ENCODE peak calls at places on chromosomes 12 and 14, in four cellular contexts. H is ascending aorta, M is suprapubic skin, F is left ventricle myocardium inferior. A is an unnamed sample.

GRCh38 chr12:50991296-50991695 is 34.9 kb downstream of the SLC11A2 start:
- DNase-seq in M (no peak), H (no peak), F (no peak), A (no peak)

GRCh38 chr12:50188280-50188781 is 21.2 kb upstream of the CERS5 start:
- DNase-seq in H (no peak), F (no peak), M (no peak), A (no peak)

GRCh38 chr12:51171884-51172514 is 936 bp downstream of the TFCP2 start:
- DNase-seq in F (no peak), H (no peak), M (peak; percentile 64), A (no peak)

GRCh38 chr12:47964102-47964723 is 817 bp downstream of the TMEM106C start:
- DNase-seq in M (no peak), F (no peak), H (peak; percentile 73), A (no peak)

GRCh38 chr12:89353823-89354629 is 1.7 kb upstream of the DUSP6 start:
- DNase-seq in H (peak; percentile 86), M (peak; percentile 88), F (peak; percentile 87), A (peak; percentile 93)

GRCh38 chr14:100526632-100527031 is 60.6 kb downstream of the BEGAIN start:
- DNase-seq in M (peak; percentile 18), F (peak; percentile 3), H (no peak), A (no peak)

GRCh38 chr12:68587448-68587873 is 23.2 kb upstream of the RAP1B start:
- DNase-seq in H (no peak), M (no peak), F (no peak), A (no peak)

GRCh38 chr12:50765325-50765911 is 1.5 kb downstream of the ATF1 start:
- DNase-seq in M (no peak), F (no peak), H (peak; percentile 62), A (no peak)

GRCh38 chr14:101001311-101002069 is 98.0 kb upstream of the RTL1 start:
- DNase-seq in H (no peak), F (no peak), M (peak; percentile 36), A (no peak)

GRCh38 chr14:104087505-104087904 is 2.0 kb downstream of the ASPG start:
- DNase-seq in H (no peak), F (no peak), M (peak; percentile 52), A (peak; percentile 43)

GRCh38 chr12:62720661-62721330 is 214.2 kb downstream of the PPM1H start:
- DNase-seq in M (no peak), F (no peak), H (no peak), A (no peak)

GRCh38 chr14:75427482-75428229 is at the start of gene JDP2:
- DNase-seq in H (peak; percentile 95), M (peak; percentile 96), F (peak; percentile 97), A (peak; percentile 97)

GRCh38 chr12:53232641-53233538 is 881 bp upstream of the RARG start:
- DNase-seq in M (peak; percentile 82), H (peak; percentile 82), F (peak; percentile 60), A (peak; percentile 76)

GRCh38 chr12:53230971-53231858 is 794 bp downstream of the RARG start:
- DNase-seq in H (no peak), F (no peak), M (no peak), A (peak; percentile 30)

GRCh38 chr12:53234236-53234635 is 2.2 kb upstream of the RARG start:
- DNase-seq in M (no peak), F (peak; percentile 44), H (peak; percentile 76), A (peak; percentile 46)

GRCh38 chr12:53233671-53234091 is 1.7 kb upstream of the RARG start:
- DNase-seq in H (no peak), M (no peak), F (no peak), A (peak; percentile 46)

DNA sequence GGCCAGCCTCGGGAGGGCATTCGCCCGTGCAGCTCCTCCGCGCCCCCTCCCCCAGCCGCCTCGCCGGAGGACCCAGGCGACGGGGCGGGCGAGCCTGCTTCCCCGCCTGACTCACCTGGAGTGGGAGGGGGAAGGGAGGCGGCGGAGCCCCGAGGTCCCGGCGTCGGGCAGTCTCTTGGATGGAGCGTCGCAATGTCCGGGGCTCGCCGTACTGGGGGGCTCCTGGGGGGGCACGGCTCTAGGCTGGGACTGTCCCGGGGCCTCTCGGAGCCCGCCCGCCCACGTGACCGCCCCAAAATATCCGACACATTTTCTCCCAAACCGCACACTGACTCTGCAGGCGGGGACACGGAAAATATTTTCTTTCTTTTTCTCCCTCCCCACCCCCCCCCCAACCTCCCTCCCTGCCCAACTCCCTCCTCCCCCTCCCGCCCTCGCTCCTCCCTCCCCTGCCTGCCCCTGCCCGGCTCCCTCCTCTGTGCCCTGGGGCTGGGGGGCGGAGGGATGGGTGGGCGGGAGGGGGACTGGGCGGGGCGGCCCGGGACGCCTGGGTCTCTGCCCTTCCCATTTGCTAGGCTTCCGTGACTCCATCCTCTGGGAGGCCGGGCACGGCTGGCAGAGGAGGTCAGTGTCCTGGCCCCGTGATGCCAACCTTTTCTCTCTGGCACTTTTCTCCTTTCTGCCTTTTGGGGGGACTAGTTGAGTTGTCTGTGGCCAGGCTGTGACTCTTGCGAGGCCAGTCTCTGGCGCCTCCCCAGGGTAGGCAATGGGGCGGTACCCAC is at the start of gene RARG:
- DNase-seq in M (no peak), H (peak; percentile 87), F (peak; percentile 60), A (peak; percentile 73)
- H3K4me1 ChIP-seq in M (peaks cover 94% of the 10 kb centered on the region), H (peaks cover 33% of the 10 kb centered on the region), F (peaks cover 41% of the 10 kb centered on the region), A (peaks cover 43% of the 10 kb centered on the region)

GRCh38 chr12:53047221-53048032 is 2.4 kb upstream of the TNS2 start:
- DNase-seq in H (peak; percentile 92), F (peak; percentile 87), M (peak; percentile 90), A (peak; percentile 87)

GRCh38 chr12:53048780-53049401 is 974 bp upstream of the TNS2 start:
- DNase-seq in M (no peak), H (peak; percentile 85), F (peak; percentile 86), A (no peak)

GRCh38 chr12:53046655-53047220 is 3.1 kb upstream of the TNS2 start:
- DNase-seq in H (peak; percentile 97), M (peak; percentile 95), F (peak; percentile 90), A (peak; percentile 90)

GRCh38 chr12:53049582-53050318 is at the start of gene TNS2:
- DNase-seq in F (peak; percentile 89), H (peak; percentile 91), M (peak; percentile 90), A (peak; percentile 88)

GRCh38 chr12:53048033-53048779 is 1.7 kb upstream of the TNS2 start:
- DNase-seq in M (no peak), F (peak; percentile 81), H (peak; percentile 88), A (peak; percentile 80)
- H3K4me1 ChIP-seq in M (peaks cover 83% of the 10 kb centered on the region), F (peaks cover 94% of the 10 kb centered on the region), H (peaks cover 52% of the 10 kb centered on the region), A (peaks cover 80% of the 10 kb centered on the region)

GRCh38 chr12:46390881-46391280 is 18.3 kb upstream of the SLC38A2 start:
- DNase-seq in H (no peak), M (no peak), F (no peak), A (no peak)

GRCh38 chr12:46389130-46389616 is 16.6 kb upstream of the SLC38A2 start:
- DNase-seq in F (no peak), M (no peak), H (peak; percentile 79), A (no peak)

GRCh38 chr12:46391630-46392029 is 19.1 kb upstream of the SLC38A2 start:
- DNase-seq in H (no peak), M (no peak), F (no peak), A (no peak)

GRCh38 chr12:46388427-46388992 is 15.9 kb upstream of the SLC38A2 start:
- DNase-seq in F (no peak), H (no peak), M (no peak), A (no peak)

GRCh38 chr12:46390304-46390703 is 17.7 kb upstream of the SLC38A2 start:
- DNase-seq in H (no peak), M (no peak), F (no peak), A (no peak)
- H3K4me1 ChIP-seq in H (peaks cover 43% of the 10 kb centered on the region), M (peaks cover 74% of the 10 kb centered on the region), F (peaks cover 43% of the 10 kb centered on the region), A (peaks cover 57% of the 10 kb centered on the region)

GRCh38 chr12:25058012-25058411 is 109.1 kb upstream of the BCAT1 start:
- DNase-seq in H (no peak), F (no peak), M (no peak), A (no peak)
- H3K4me1 ChIP-seq in H (peaks cover under 1% of the 10 kb centered on the region), F (no peaks in the 10 kb centered on the region), M (peaks cover 31% of the 10 kb centered on the region), A (peaks cover 8% of the 10 kb centered on the region)